ENCODE peak calls at places on chromosomes 3 and 15, in six cellular contexts. V, D, S, B, Y and G are unnamed samples.

GRCh38 chr3:101170047-101170771 is 150.2 kb downstream of the IMPG2 start:
- DNase-seq in V (no peak), D (no peak), S (no peak), B (no peak), Y (no peak), G (no peak)

GRCh38 chr15:86355798-86356197 is 276.1 kb downstream of the AGBL1 start:
- DNase-seq in V (no peak), D (no peak), S (no peak), B (no peak), Y (no peak), G (no peak)

GRCh38 chr3:120773932-120774331 is 31.4 kb downstream of the GTF2E1 start:
- DNase-seq in V (no peak), D (no peak), S (no peak), B (no peak), Y (no peak), G (no peak)

GRCh38 chr3:114756506-114757279 is 390.4 kb downstream of the ZBTB20 start:
- DNase-seq in V (no peak), D (peak; percentile 88), S (no peak), B (no peak), Y (no peak), G (no peak)

GRCh38 chr15:54556231-54556630 is 578.0 kb downstream of the UNC13C start:
- DNase-seq in V (no peak), D (no peak), S (no peak), B (no peak), Y (no peak), G (no peak)

GRCh38 chr3:144189044-144189443 is 217.4 kb downstream of the DIPK2A start:
- DNase-seq in V (no peak), D (peak; percentile 78), S (no peak), B (no peak), Y (no peak), G (no peak)

GRCh38 chr3:153127788-153128187 is 34.2 kb upstream of the RAP2B start:
- DNase-seq in V (no peak), D (peak; percentile 53), S (no peak), B (no peak), Y (no peak), G (no peak)

GRCh38 chr3:9834520-9835380 is 9.1 kb downstream of the RPUSD3 start:
- DNase-seq in V (no peak), D (no peak), S (no peak), B (no peak), Y (no peak), G (peak; percentile 62)

GRCh38 chr3:25836579-25836978 is 46.7 kb downstream of the OXSM start:
- DNase-seq in V (no peak), D (no peak), S (no peak), B (no peak), Y (no peak), G (no peak)

GRCh38 chr15:98909968-98910885 is 97.4 kb downstream of the PGPEP1L start:
- DNase-seq in V (no peak), D (no peak), S (no peak), B (no peak), Y (no peak), G (no peak)

GRCh38 chr3:2218826-2219225 is 120.2 kb downstream of the CNTN4 start:
- DNase-seq in V (no peak), D (no peak), S (no peak), B (no peak), Y (no peak), G (peak; percentile 58)

GRCh38 chr3:105214575-105214974 is 152.1 kb upstream of the ALCAM start:
- DNase-seq in V (no peak), D (no peak), S (no peak), B (no peak), Y (no peak), G (no peak)

GRCh38 chr3:69353492-69353891 is 32.4 kb downstream of the FRMD4B start:
- DNase-seq in V (no peak), D (peak; percentile 55), S (no peak), B (peak; percentile 54), Y (no peak), G (no peak)

GRCh38 chr3:170356596-170357175 is 829 bp upstream of the SKIL start:
- DNase-seq in V (peak; percentile 87), D (peak; percentile 93), S (peak; percentile 55), B (peak; percentile 40), Y (peak; percentile 86), G (no peak)

GRCh38 chr3:134419214-134419965 is 45.1 kb upstream of the AMOTL2 start:
- DNase-seq in V (no peak), D (no peak), S (no peak), B (no peak), Y (no peak), G (no peak)

GRCh38 chr3:164791263-164791662 is 287.0 kb downstream of the SI start:
- DNase-seq in V (no peak), D (no peak), S (no peak), B (no peak), Y (no peak), G (no peak)

GRCh38 chr3:12135029-12135634 is 23.6 kb downstream of the TIMP4 start:
- DNase-seq in V (peak; percentile 69), D (peak; percentile 89), S (peak; percentile 40), B (peak; percentile 11), Y (peak; percentile 63), G (peak; percentile 17)

GRCh38 chr3:126959144-126959920 is 23.6 kb upstream of the PLXNA1 start:
- DNase-seq in V (no peak), D (no peak), S (no peak), B (no peak), Y (no peak), G (peak; percentile 76)

GRCh38 chr15:40892449-40893012 is 1.7 kb upstream of the VPS18 start:
- DNase-seq in V (no peak), D (no peak), S (no peak), B (no peak), Y (no peak), G (no peak)

GRCh38 chr15:50415752-50416404 is 8.3 kb upstream of the USP8 start:
- DNase-seq in V (no peak), D (no peak), S (no peak), B (no peak), Y (no peak), G (peak; percentile 34)

GRCh38 chr15:90780916-90781315 is 63.8 kb downstream of the BLM start:
- DNase-seq in V (no peak), D (no peak), S (no peak), B (peak; percentile 50), Y (no peak), G (peak; percentile 35)

GRCh38 chr3:178097576-178097975 is 438.7 kb upstream of the KCNMB2 start:
- DNase-seq in V (no peak), D (peak; percentile 94), S (no peak), B (no peak), Y (no peak), G (peak; percentile 65)

GRCh38 chr15:77495806-77496589 is 75.3 kb downstream of the HMG20A start:
- DNase-seq in V (no peak), D (peak; percentile 29), S (no peak), B (no peak), Y (no peak), G (peak; percentile 57)

GRCh38 chr15:90814193-90814811 is 54.1 kb upstream of the FURIN start:
- DNase-seq in V (no peak), D (no peak), S (no peak), B (no peak), Y (no peak), G (peak; percentile 69)

GRCh38 chr15:42273099-42273899 is at the start of the genes GANC and TMEM87A:
- DNase-seq in V (peak; percentile 99), D (peak; percentile 99), S (peak; percentile 86), B (peak; percentile 84), Y (peak; percentile 98), G (peak; percentile 83)

GRCh38 chr3:44685128-44685800 is 27.2 kb upstream of the ZNF502 start:
- DNase-seq in V (peak; percentile 91), D (peak; percentile 95), S (no peak), B (peak; percentile 45), Y (peak; percentile 89), G (peak; percentile 94)

GRCh38 chr15:53586815-53587214 is 172.6 kb downstream of the WDR72 start:
- DNase-seq in V (peak; percentile 49), D (no peak), S (no peak), B (peak; percentile 19), Y (peak; percentile 75), G (no peak)

GRCh38 chr15:74420193-74420905 is 13.4 kb downstream of the SEMA7A start:
- DNase-seq in V (no peak), D (no peak), S (no peak), B (no peak), Y (no peak), G (peak; percentile 91)

GRCh38 chr3:14370719-14371572 is 31.5 kb upstream of the SLC6A6 start:
- DNase-seq in V (no peak), D (no peak), S (no peak), B (no peak), Y (no peak), G (no peak)

GRCh38 chr3:88744896-88745295 is 362.5 kb upstream of the EPHA3 start:
- DNase-seq in V (no peak), D (no peak), S (no peak), B (no peak), Y (no peak), G (no peak)

GRCh38 chr3:88057650-88058321 is 1.0 kb downstream of the CGGBP1 start:
- DNase-seq in V (peak; percentile 4), D (peak; percentile 30), S (no peak), B (no peak), Y (no peak), G (peak; percentile 50)

GRCh38 chr3:62955126-62955525 is 79.9 kb upstream of the CADPS start:
- DNase-seq in V (no peak), D (no peak), S (no peak), B (no peak), Y (peak; percentile 18), G (no peak)